ENCODE peak calls at places on chromosomes 6 and 20, in nine cellular contexts. S is AG04450, A is heart right ventricle, J is astrocyte, D is neural progenitor cell, F is cardiac muscle cell, C is right lobe of liver, I is HCT116, V is breast epithelium. W is an unnamed sample.

GRCh38 chr20:3209946-3210317 is 634 bp downstream of the ITPA start:
- DNase-seq in S (no peak), A (no peak), J (peak; percentile 6), D (no peak), F (peak; percentile 13), C (no peak), I (no peak), V (no peak), W (no peak)

GRCh38 chr20:40706977-40707582 is 18.0 kb upstream of the MAFB start:
- DNase-seq in S (no peak), A (no peak), J (no peak), D (peak; percentile 85), F (no peak), C (peak; percentile 38), I (peak; percentile 33), V (no peak), W (no peak)

GRCh38 chr6:75752365-75752764 is 3.3 kb downstream of the MYO6 start:
- DNase-seq in S (no peak), A (no peak), J (peak; percentile 31), D (no peak), F (no peak), C (no peak), I (no peak), V (no peak), W (no peak)

GRCh38 chr20:37385176-37385575 is 39.2 kb downstream of the SRC start:
- DNase-seq in S (no peak), A (no peak), J (no peak), D (no peak), F (no peak), C (no peak), I (no peak), V (no peak), W (no peak)

GRCh38 chr6:89022747-89023289 is 57.7 kb upstream of the PNRC1 start:
- DNase-seq in S (no peak), A (no peak), J (peak; percentile 80), D (no peak), F (peak; percentile 69), C (no peak), I (no peak), V (no peak), W (peak; percentile 18)

GRCh38 chr6:136015531-136015930 is 164.0 kb downstream of the PDE7B start:
- DNase-seq in S (no peak), A (no peak), J (peak; percentile 64), D (no peak), F (peak; percentile 71), C (no peak), I (no peak), V (no peak), W (no peak)

GRCh38 chr6:38713812-38714211 is 1.3 kb upstream of the DNAH8 start:
- DNase-seq in S (no peak), A (no peak), J (no peak), D (no peak), F (no peak), C (no peak), I (no peak), V (no peak), W (no peak)

GRCh38 chr6:133894795-133895401 is 6.0 kb downstream of the TCF21 start:
- DNase-seq in S (peak; percentile 65), A (no peak), J (no peak), D (no peak), F (peak; percentile 92), C (no peak), I (no peak), V (no peak), W (no peak)

GRCh38 chr6:144265390-144265789 is 19.7 kb upstream of the UTRN start:
- DNase-seq in S (no peak), A (no peak), J (peak; percentile 86), D (peak; percentile 86), F (peak; percentile 86), C (no peak), I (no peak), V (no peak), W (no peak)

GRCh38 chr6:140082867-140083297 is 708.4 kb upstream of the CITED2 start:
- DNase-seq in S (no peak), A (no peak), J (peak; percentile 69), D (no peak), F (peak; percentile 82), C (no peak), I (no peak), V (no peak), W (peak; percentile 46)

GRCh38 chr6:30781697-30782424 is 37.5 kb upstream of the IER3 start:
- DNase-seq in S (peak; percentile 98), A (peak; percentile 93), J (peak; percentile 99), D (no peak), F (peak; percentile 99), C (peak; percentile 95), I (peak; percentile 94), V (peak; percentile 94), W (peak; percentile 87)

GRCh38 chr6:39930540-39930939 is 3.7 kb downstream of the MOCS1 start:
- DNase-seq in S (no peak), A (no peak), J (no peak), D (no peak), F (no peak), C (no peak), I (no peak), V (no peak), W (no peak)

GRCh38 chr6:52361945-52362442 is at the start of gene PAQR8:
- DNase-seq in S (no peak), A (peak; percentile 87), J (peak; percentile 39), D (peak; percentile 81), F (peak; percentile 80), C (peak; percentile 84), I (peak; percentile 10), V (peak; percentile 27), W (no peak)

GRCh38 chr6:3549314-3549940 is 92.6 kb upstream of the SLC22A23 start:
- DNase-seq in S (no peak), A (no peak), J (no peak), D (no peak), F (no peak), C (no peak), I (no peak), V (no peak), W (no peak)
- H3K4me3 ChIP-seq in S (no peak overlapping the region), A (no peak overlapping the region), J (no peak overlapping the region), D (no peak overlapping the region), F (no peak overlapping the region), C (no peak overlapping the region), I (no peak overlapping the region), V (no peak overlapping the region), W (no peak overlapping the region)

DNA sequence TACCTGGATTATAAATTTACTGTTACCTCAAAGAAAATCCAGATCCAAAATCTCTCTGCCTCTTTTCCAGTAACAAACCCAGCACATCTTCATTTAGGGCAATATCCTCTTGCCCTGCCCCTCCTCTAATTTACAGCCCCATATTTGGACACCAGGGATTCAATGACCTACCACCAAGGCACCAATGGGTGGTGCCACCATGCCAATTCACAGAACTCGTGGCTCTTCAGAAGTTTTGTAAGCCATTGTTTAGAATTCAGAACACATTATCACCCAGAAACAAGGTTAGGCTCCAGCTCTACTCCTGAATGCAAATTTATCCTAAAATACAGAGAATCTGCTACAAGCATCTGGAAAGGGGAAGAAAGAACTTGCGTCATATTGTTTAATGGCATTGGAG is 67.8 kb upstream of the SASH1 start:
- DNase-seq in S (no peak), A (no peak), J (no peak), D (no peak), F (no peak), C (no peak), I (no peak), V (no peak), W (no peak)
- TF ChIP-seq CTCF in S (no peak), A (no peak), J (no peak), D (no peak), F (no peak), C (no peak), I (no peak), V (no peak), W (no peak)

GRCh38 chr6:121430514-121431460 is 4.7 kb upstream of the GJA1 start:
- DNase-seq in S (peak; percentile 20), A (no peak), J (no peak), D (peak; percentile 59), F (peak; percentile 73), C (no peak), I (peak; percentile 29), V (no peak), W (peak; percentile 32)
- H3K4me3 ChIP-seq in S (no peak overlapping the region), A (no peak overlapping the region), J (no peak overlapping the region), D (no peak overlapping the region), F (no peak overlapping the region), C (no peak overlapping the region), I (no peak overlapping the region), V (peak overlapping the region; percentile 14), W (no peak overlapping the region)

DNA sequence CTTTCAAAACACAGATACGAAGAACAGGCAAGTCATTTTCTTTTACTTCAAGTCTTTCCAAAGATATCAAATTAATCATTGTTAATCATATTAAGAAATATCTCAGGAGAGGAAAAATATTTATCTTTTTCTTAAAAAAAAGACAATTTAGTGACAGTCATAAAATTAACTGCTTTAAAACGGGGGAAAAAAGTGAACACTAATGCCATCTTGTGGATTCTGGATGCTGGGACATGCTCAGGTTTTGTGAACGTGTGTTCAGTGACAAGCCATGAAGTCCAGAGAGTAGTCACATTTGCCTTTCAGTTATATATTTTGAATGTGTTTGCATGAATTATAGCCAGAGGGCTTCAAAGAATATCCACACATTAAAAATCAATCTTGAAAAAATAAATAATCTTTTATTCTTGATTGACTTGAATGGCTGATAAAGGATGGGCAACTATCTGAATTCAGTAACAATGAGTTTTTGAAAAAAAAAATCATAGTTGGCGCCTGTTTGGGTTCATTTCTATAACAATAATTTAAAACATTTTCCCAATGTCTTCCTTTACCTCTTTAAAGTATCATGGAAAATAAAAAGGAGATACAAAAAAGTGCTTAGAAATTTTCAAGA is 74.7 kb upstream of the NOX3 start:
- DNase-seq in S (no peak), A (no peak), J (peak; percentile 25), D (peak; percentile 33), F (peak; percentile 68), C (no peak), I (peak; percentile 27), V (no peak), W (no peak)
- TF ChIP-seq CTCF in S (peak; percentile 78), A (peak; percentile 78), J (peak; percentile 81), D (peak; percentile 74), F (peak; percentile 70), C (peak; percentile 49), I (peak; percentile 63), V (peak; percentile 37), W (peak; percentile 69)

GRCh38 chr20:59063358-59064213 is 21.0 kb upstream of the PRELID3B start:
- DNase-seq in S (peak; percentile 38), A (peak; percentile 42), J (peak; percentile 92), D (peak; percentile 28), F (peak; percentile 77), C (peak; percentile 29), I (peak; percentile 75), V (no peak), W (no peak)
- H3K4me3 ChIP-seq in S (peak overlapping the region; percentile 41), A (no peak overlapping the region), J (no peak overlapping the region), D (no peak overlapping the region), F (no peak overlapping the region), C (no peak overlapping the region), I (peak overlapping the region; percentile 41), V (no peak overlapping the region), W (no peak overlapping the region)

W was measured in LNCaP clone FGC.